ENCODE peak calls at places on chromosomes 3 and 15, in ten cellular contexts. R is A549, I is osteocyte, K is foreskin fibroblast, F is astrocyte of the spinal cord, Z is left ventricle myocardium inferior, Y is neural crest cell, Q is cardiac muscle cell, A is BE2C, H is lower leg skin. E is an unnamed sample.

GRCh38 chr3:164341086-164341485 is 737.2 kb downstream of the SI start:
- DNase-seq in H (no peak), F (no peak), A (no peak), R (no peak), I (no peak), Q (no peak), Z (no peak), K (no peak), Y (no peak), E (no peak)

GRCh38 chr3:142560118-142560517 is 18.4 kb downstream of the ATR start:
- DNase-seq in Z (no peak), I (no peak), Q (no peak), Y (no peak), H (no peak), F (no peak), A (no peak), R (no peak), K (no peak), E (no peak)

GRCh38 chr15:64182859-64183258 is 20.0 kb upstream of the PPIB start:
- DNase-seq in H (no peak), Z (no peak), K (no peak), F (no peak), A (no peak), Q (no peak), I (no peak), R (no peak), Y (no peak), E (no peak)

GRCh38 chr15:82768414-82769081 is 37.3 kb downstream of the FSD2 start:
- DNase-seq in I (peak; percentile 25), A (no peak), R (no peak), K (peak; percentile 36), Y (no peak), F (no peak), Z (no peak), H (no peak), Q (no peak), E (no peak)

GRCh38 chr15:91465696-91466095 is 365.6 kb downstream of the SV2B start:
- DNase-seq in I (no peak), K (no peak), Q (no peak), F (no peak), H (no peak), Z (no peak), A (no peak), Y (no peak), R (no peak), E (no peak)

GRCh38 chr3:18351823-18352744 is 73.1 kb downstream of the SATB1 start:
- DNase-seq in F (peak; percentile 21), K (no peak), Y (no peak), Z (no peak), Q (no peak), I (no peak), H (no peak), A (peak; percentile 11), R (no peak), E (no peak)

GRCh38 chr3:136994772-136995516 is 37.2 kb downstream of the IL20RB start:
- DNase-seq in K (peak; percentile 89), Q (no peak), H (peak; percentile 98), A (no peak), I (no peak), R (no peak), Z (peak; percentile 82), F (peak; percentile 71), Y (no peak), E (no peak)

GRCh38 chr15:48493763-48494225 is 151.7 kb downstream of the FBN1 start:
- DNase-seq in H (no peak), Z (no peak), I (no peak), Y (no peak), R (no peak), F (no peak), K (no peak), A (no peak), Q (no peak), E (no peak)

GRCh38 chr3:194884649-194885315 is 199.1 kb downstream of the FAM43A start:
- DNase-seq in Y (no peak), Z (peak; percentile 36), Q (no peak), R (no peak), H (no peak), K (no peak), F (no peak), I (peak; percentile 69), A (no peak), E (no peak)
- TF ChIP-seq CTCF in Y (no peak), Z (no peak), Q (no peak), R (no peak), H (no peak), K (no peak), F (no peak), I (no peak), A (no peak), E (no peak)

DNA sequence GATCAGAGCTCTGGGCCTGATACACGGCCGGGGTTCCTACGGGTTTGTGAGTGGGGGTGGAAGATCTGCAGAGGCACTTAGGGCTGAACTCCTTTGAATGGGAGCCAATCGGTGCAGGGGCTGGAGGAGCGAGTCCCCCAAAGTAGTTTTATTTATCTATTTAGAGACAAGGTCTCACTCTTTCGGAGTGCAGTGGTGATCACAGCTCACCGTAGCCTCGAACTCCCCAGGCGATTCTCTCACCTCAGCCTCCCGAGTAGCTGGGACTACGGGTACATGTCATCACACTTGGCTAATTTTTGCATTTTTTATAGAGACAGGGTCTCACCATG is 1.6 kb upstream of the CELSR3 start:
- DNase-seq in K (no peak), F (no peak), I (no peak), Y (no peak), H (no peak), A (no peak), R (no peak), Z (no peak), Q (no peak), E (no peak)
- TF ChIP-seq CTCF in K (no peak), F (no peak), I (peak; percentile 25), Y (peak; percentile 40), H (no peak), A (no peak), R (no peak), Z (peak; percentile 13), Q (no peak), E (no peak)

GRCh38 chr3:186024210-186024609 is 84.7 kb downstream of the ETV5 start:
- DNase-seq in H (peak; percentile 87), I (no peak), Z (peak; percentile 35), Y (no peak), K (peak; percentile 28), F (peak; percentile 3), R (no peak), Q (no peak), A (no peak), E (no peak)
- TF ChIP-seq CTCF in H (no peak), I (no peak), Z (no peak), Y (no peak), K (no peak), F (no peak), R (no peak), Q (no peak), A (no peak), E (no peak)

GRCh38 chr15:65927545-65927944 is 58.3 kb downstream of the RAB11A start:
- DNase-seq in H (no peak), A (no peak), R (peak; percentile 35), K (no peak), Y (no peak), Z (no peak), I (no peak), F (no peak), Q (no peak), E (no peak)
- TF ChIP-seq CTCF in H (no peak), A (peak; percentile 18), R (no peak), K (peak; percentile 19), Y (no peak), Z (peak; percentile 14), I (peak; percentile 23), F (peak; percentile 29), Q (peak; percentile 20), E (no peak)

DNA sequence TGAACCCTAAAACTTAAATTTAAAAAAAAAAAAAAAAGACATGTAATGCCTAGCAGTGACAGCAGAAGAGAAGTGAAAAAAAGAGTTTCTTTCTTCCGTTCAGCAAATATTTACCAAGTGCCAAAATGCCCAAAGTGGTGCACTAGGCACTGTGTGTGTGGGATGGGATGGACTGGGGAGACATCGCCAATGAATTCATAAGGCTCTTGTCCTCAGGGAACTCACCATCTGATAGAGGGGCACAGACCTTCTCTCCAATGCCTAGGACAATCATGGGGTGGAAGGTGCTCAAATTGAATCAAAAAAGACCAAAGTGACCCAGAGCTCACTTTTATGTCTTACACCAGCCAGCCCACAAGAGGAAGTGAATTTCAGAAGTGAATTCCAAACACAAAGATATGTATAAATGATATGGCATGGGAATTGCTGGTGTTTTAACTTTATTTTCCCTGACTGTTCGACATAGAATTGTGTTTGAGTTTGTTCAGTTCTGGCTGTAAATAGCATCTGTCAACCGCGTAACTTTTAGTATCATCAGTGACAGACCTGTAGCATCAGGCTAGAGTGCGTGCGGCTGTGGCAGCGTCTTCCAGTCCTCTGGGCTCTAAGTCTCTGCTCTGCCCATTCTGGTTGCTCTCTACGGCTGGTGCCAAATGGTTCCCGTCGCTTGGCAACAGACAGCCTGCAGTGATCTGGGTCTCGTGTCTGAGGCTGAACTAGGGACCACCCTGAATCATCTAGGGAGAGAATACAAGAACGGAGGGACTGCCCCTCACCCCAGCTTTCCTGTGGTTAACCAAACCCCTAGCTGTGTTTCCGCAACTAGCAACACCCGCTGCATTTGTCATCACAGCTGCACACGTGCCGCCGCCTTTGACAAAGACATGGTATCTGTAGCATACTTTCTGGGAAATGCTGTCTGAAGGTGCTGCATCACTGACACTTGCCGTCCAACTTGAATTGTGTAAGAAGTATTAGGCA is 154.0 kb upstream of the THBS1 start:
- DNase-seq in Q (no peak), K (no peak), R (no peak), H (peak; percentile 87), Z (peak; percentile 40), F (peak; percentile 91), A (no peak), I (no peak), Y (no peak), E (no peak)
- TF ChIP-seq CTCF in Q (no peak), K (no peak), R (no peak), H (no peak), Z (no peak), F (no peak), A (no peak), I (no peak), Y (no peak), E (no peak)

GRCh38 chr3:178476886-178477285 is 59.4 kb upstream of the KCNMB2 start:
- DNase-seq in F (no peak), Q (no peak), Z (no peak), I (no peak), K (no peak), A (no peak), Y (no peak), R (no peak), H (no peak), E (no peak)

GRCh38 chr3:178474526-178474925 is 61.7 kb upstream of the KCNMB2 start:
- DNase-seq in A (no peak), Y (no peak), I (no peak), K (no peak), H (no peak), Q (no peak), F (no peak), Z (no peak), R (no peak), E (no peak)

GRCh38 chr3:178475062-178475461 is 61.2 kb upstream of the KCNMB2 start:
- DNase-seq in Z (no peak), F (no peak), H (no peak), K (no peak), Q (peak; percentile 13), Y (no peak), R (no peak), I (no peak), A (no peak), E (no peak)

DNA sequence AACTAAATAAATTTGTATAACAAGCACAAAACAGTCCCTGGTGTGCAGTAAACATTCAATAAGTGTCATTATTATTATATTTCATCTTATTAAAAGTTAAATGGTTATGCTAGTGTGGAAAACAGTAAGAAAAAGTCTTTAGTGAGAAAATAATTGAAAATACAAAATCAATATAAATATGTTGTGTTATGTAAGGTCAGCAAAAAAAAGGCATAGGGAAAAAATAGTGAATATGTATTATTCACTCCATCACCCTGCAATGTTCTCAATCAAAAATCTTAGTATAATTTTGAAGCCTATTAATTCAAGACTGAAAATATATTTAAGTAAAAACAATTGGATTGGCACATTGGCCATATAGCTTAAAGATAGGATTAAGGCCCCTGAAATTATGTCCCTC is 63.3 kb upstream of the KCNMB2 start:
- DNase-seq in Z (no peak), I (no peak), Q (no peak), A (no peak), K (no peak), H (no peak), F (no peak), Y (no peak), R (no peak), E (no peak)
- TF ChIP-seq CTCF in Z (no peak), I (no peak), Q (no peak), A (no peak), K (no peak), H (no peak), F (no peak), Y (no peak), R (no peak), E (no peak)